ENCODE peak calls at places on chromosomes 12 and 14, in nine cellular contexts. G is H54, P is sigmoid colon, R is testis, M is lower leg skin, D is breast epithelium, W is endothelial cell of umbilical vein, I is A549, F is HCT116. T is an unnamed sample.

GRCh38 chr12:124392271-124392990 is 97.5 kb downstream of the RFLNA start:
- DNase-seq in P (no peak), G (peak; percentile 89), I (peak; percentile 92), M (no peak), D (no peak), R (no peak), W (peak; percentile 13), F (peak; percentile 55), T (no peak)

GRCh38 chr12:49428652-49429549 is 61.6 kb downstream of the SPATS2 start:
- DNase-seq in G (peak; percentile 49), P (no peak), R (no peak), I (peak; percentile 31), W (peak; percentile 27), M (no peak), F (peak; percentile 3), D (no peak), T (no peak)

GRCh38 chr12:51048601-51049369 is 658 bp downstream of the LETMD1 start:
- DNase-seq in I (no peak), G (no peak), W (no peak), R (no peak), D (no peak), M (no peak), F (no peak), P (no peak), T (no peak)

GRCh38 chr14:77485901-77486678 is 12.5 kb downstream of the ISM2 start:
- DNase-seq in R (no peak), F (no peak), M (no peak), I (peak; percentile 43), W (no peak), D (no peak), P (no peak), G (peak; percentile 90), T (no peak)

GRCh38 chr12:89949457-89950195 is 241.0 kb upstream of the ATP2B1 start:
- DNase-seq in M (no peak), G (peak; percentile 11), P (no peak), R (no peak), I (peak; percentile 98), D (no peak), F (no peak), W (peak; percentile 98), T (no peak)

GRCh38 chr12:123478069-123478468 is 20.1 kb downstream of the SNRNP35 start:
- DNase-seq in R (no peak), M (no peak), W (no peak), P (no peak), D (no peak), I (no peak), F (no peak), G (no peak), T (no peak)

GRCh38 chr12:58268080-58268479 is 326.7 kb downstream of the ATP23 start:
- DNase-seq in I (no peak), F (no peak), P (no peak), R (no peak), G (no peak), M (no peak), D (no peak), W (peak; percentile 87), T (no peak)

GRCh38 chr12:127145929-127146789 is 1120.8 kb upstream of the TMEM132C start:
- DNase-seq in F (peak; percentile 28), I (peak; percentile 86), W (no peak), P (peak; percentile 83), G (no peak), R (peak; percentile 91), M (no peak), D (no peak), T (peak; percentile 69)

GRCh38 chr14:25400607-25401206 is 350.8 kb upstream of the STXBP6 start:
- DNase-seq in R (peak; percentile 89), W (peak; percentile 63), F (no peak), M (peak; percentile 52), P (no peak), D (peak; percentile 22), I (peak; percentile 54), G (no peak), T (peak; percentile 57)

GRCh38 chr14:95774265-95775160 is 60.6 kb upstream of the TCL1A start:
- DNase-seq in P (no peak), W (peak; percentile 55), I (peak; percentile 57), G (peak; percentile 47), M (peak; percentile 32), R (peak; percentile 79), F (peak; percentile 56), D (peak; percentile 25), T (peak; percentile 53)

GRCh38 chr14:95452176-95452889 is 64.1 kb downstream of the SYNE3 start:
- DNase-seq in W (peak; percentile 23), I (peak; percentile 24), R (no peak), P (no peak), D (no peak), M (no peak), F (no peak), G (no peak), T (no peak)

GRCh38 chr12:49789992-49790391 is 38.2 kb downstream of the NCKAP5L start:
- DNase-seq in P (no peak), I (peak; percentile 30), G (no peak), M (no peak), R (no peak), F (no peak), W (peak; percentile 42), D (no peak), T (no peak)

GRCh38 chr12:126708492-126708896 is 1558.5 kb upstream of the TMEM132C start:
- DNase-seq in W (no peak), I (no peak), G (no peak), M (no peak), F (no peak), R (no peak), D (no peak), P (no peak), T (no peak)

GRCh38 chr12:29278673-29279420 is 102.1 kb downstream of the ERGIC2 start:
- DNase-seq in R (no peak), I (no peak), W (no peak), M (no peak), P (no peak), F (no peak), D (no peak), G (no peak), T (no peak)

GRCh38 chr14:104392396-104393198 is 187.0 kb upstream of the C14orf180 start:
- DNase-seq in M (no peak), P (no peak), G (no peak), D (peak; percentile 7), R (no peak), F (no peak), I (no peak), W (no peak), T (no peak)

GRCh38 chr12:111953455-111953854 is 59.5 kb downstream of the TMEM116 start:
- DNase-seq in D (no peak), F (no peak), P (no peak), R (no peak), I (no peak), M (no peak), W (peak; percentile 84), G (no peak), T (no peak)

GRCh38 chr14:31950760-31951637 is 126.1 kb upstream of the ARHGAP5 start:
- DNase-seq in M (peak; percentile 51), I (peak; percentile 89), G (peak; percentile 47), P (no peak), R (peak; percentile 64), D (no peak), F (no peak), W (no peak), T (peak; percentile 64)

GRCh38 chr12:18808221-18808620 is 70.3 kb downstream of the CAPZA3 start:
- DNase-seq in P (no peak), M (no peak), I (no peak), D (no peak), G (no peak), R (no peak), W (no peak), F (no peak), T (no peak)

GRCh38 chr12:52346596-52346995 is 20.7 kb downstream of the KRT85 start:
- DNase-seq in M (peak; percentile 39), R (no peak), D (no peak), F (no peak), P (no peak), G (no peak), W (no peak), I (no peak), T (peak; percentile 64)

GRCh38 chr14:50823763-50824636 is 7.0 kb downstream of the NIN start:
- DNase-seq in P (no peak), F (no peak), M (no peak), D (no peak), W (no peak), R (no peak), I (no peak), G (no peak), T (peak; percentile 64)

GRCh38 chr14:103356151-103356766 is 22.2 kb downstream of the EIF5 start:
- DNase-seq in R (no peak), P (no peak), G (no peak), I (no peak), F (no peak), W (no peak), M (no peak), D (no peak), T (no peak)

GRCh38 chr12:11729008-11729407 is 79.5 kb downstream of the ETV6 start:
- DNase-seq in G (no peak), D (no peak), F (no peak), R (no peak), W (no peak), I (no peak), M (no peak), P (no peak), T (peak; percentile 83)

GRCh38 chr12:27924350-27925140 is 48.0 kb downstream of the PTHLH start:
- DNase-seq in F (no peak), I (no peak), D (no peak), M (no peak), P (no peak), G (no peak), R (no peak), W (peak; percentile 16), T (no peak)
- TF ChIP-seq POLR2A in F (no peak), I (no peak), D (no peak), M (no peak), P (no peak), G (no peak), R (no peak), W (no peak), T (no peak)

DNA sequence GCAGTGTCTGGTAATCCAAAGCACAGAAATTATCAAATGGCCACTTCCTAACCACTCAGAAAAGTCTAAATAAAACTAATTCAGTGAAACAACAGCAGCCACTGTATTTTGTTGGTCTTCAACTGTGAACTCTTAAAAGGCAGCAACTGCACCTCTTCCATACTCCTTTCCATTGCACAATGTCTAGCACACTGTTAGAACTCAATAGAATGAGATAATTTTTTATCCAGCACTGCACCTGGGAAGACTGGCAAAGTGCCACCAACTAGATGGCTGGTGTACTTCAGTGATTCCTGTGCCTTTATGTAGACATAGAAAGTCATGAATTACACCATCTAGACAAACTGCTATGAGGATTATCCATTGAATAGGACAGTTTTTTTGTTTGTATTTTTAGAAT is 26.2 kb downstream of the LGR5 start:
- DNase-seq in I (no peak), R (no peak), M (no peak), W (no peak), P (no peak), F (no peak), G (no peak), D (no peak), T (no peak)
- TF ChIP-seq POLR2A in I (no peak), R (no peak), M (no peak), W (no peak), P (no peak), F (no peak), G (no peak), D (no peak), T (no peak)

GRCh38 chr12:94157891-94158495 is 9.6 kb downstream of the PLXNC1 start:
- DNase-seq in D (no peak), I (no peak), W (no peak), P (no peak), M (no peak), F (no peak), R (no peak), G (no peak), T (no peak)
- TF ChIP-seq POLR2A in D (no peak), I (no peak), W (no peak), P (no peak), M (no peak), F (no peak), R (no peak), G (no peak), T (no peak)

GRCh38 chr12:65611396-65611795 is 212.9 kb upstream of the HMGA2 start:
- DNase-seq in P (no peak), I (no peak), W (no peak), R (no peak), D (no peak), G (no peak), F (no peak), M (no peak), T (no peak)
- TF ChIP-seq POLR2A in P (no peak), I (no peak), W (no peak), R (no peak), D (no peak), G (no peak), F (no peak), M (no peak), T (no peak)

T was measured in stomach.